ENCODE peak calls at places on chromosome 7, in nine cellular contexts. S is A549, U is OCI-M1, X is dermis blood vessel endothelial cell, N is cardiac septum, D is hypothalamus, Z is thoracic aorta, H is epithelial cell of esophagus, R is NCI-H774. K is an unnamed sample.

GRCh38 chr7:12518920-12519681 is 51.4 kb upstream of the SCIN start:
- DNase-seq in Z (no peak), X (peak), S (peak), N (no peak), R (peak), U (peak), D (no peak), H (peak), K (no peak)

GRCh38 chr7:34653787-34654186 is 4.2 kb upstream of the NPSR1 start:
- DNase-seq in Z (no peak), U (no peak), H (no peak), X (no peak), N (no peak), D (no peak), S (no peak), R (no peak), K (no peak)

GRCh38 chr7:158979635-158980351 is 123.4 kb downstream of the DYNC2I1 start:
- DNase-seq in Z (no peak), S (no peak), R (no peak), N (peak), X (no peak), H (no peak), U (no peak), D (no peak), K (no peak)

GRCh38 chr7:29622335-29623265 is 59.0 kb downstream of the PRR15 start:
- DNase-seq in S (peak), X (peak), N (no peak), D (no peak), H (peak), R (no peak), U (peak), Z (no peak), K (no peak)

GRCh38 chr7:73901823-73902597 is 41.1 kb downstream of the TMEM270 start:
- DNase-seq in S (no peak), Z (no peak), R (no peak), U (no peak), D (no peak), X (no peak), N (peak), H (no peak), K (no peak)

GRCh38 chr7:101465576-101466196 is 103.0 kb downstream of the COL26A1 start:
- DNase-seq in S (no peak), U (no peak), R (no peak), N (no peak), H (no peak), X (no peak), Z (no peak), D (no peak), K (no peak)

GRCh38 chr7:14859267-14859666 is 43.3 kb downstream of the DGKB start:
- DNase-seq in D (no peak), X (no peak), N (no peak), H (no peak), R (no peak), Z (no peak), S (no peak), U (peak), K (no peak)

GRCh38 chr7:128321044-128321422 is 22.7 kb downstream of the RBM28 start:
- DNase-seq in U (no peak), D (no peak), Z (no peak), H (no peak), S (no peak), R (no peak), X (no peak), N (no peak), K (no peak)

GRCh38 chr7:88200793-88201192 is 19.0 kb downstream of the SRI start:
- DNase-seq in D (no peak), H (no peak), X (no peak), R (peak), Z (no peak), N (no peak), S (no peak), U (no peak), K (no peak)

GRCh38 chr7:117269895-117270294 is 53.0 kb downstream of the WNT2 start:
- DNase-seq in D (no peak), Z (no peak), N (no peak), R (no peak), S (peak), U (no peak), X (peak), H (peak), K (no peak)

GRCh38 chr7:13749026-13749425 is 240.4 kb downstream of the ETV1 start:
- DNase-seq in X (no peak), D (no peak), H (no peak), U (no peak), R (no peak), N (no peak), Z (no peak), S (no peak), K (no peak)

GRCh38 chr7:116805100-116805544 is 57.3 kb upstream of the CAPZA2 start:
- DNase-seq in X (no peak), U (peak), H (no peak), N (no peak), S (peak), R (no peak), D (no peak), Z (no peak), K (peak)

GRCh38 chr7:107613948-107614347 is 33.9 kb downstream of the BCAP29 start:
- DNase-seq in R (no peak), U (no peak), S (no peak), N (no peak), H (no peak), D (no peak), Z (no peak), X (no peak), K (no peak)

GRCh38 chr7:117157121-117157870 is 165.6 kb downstream of the WNT2 start:
- DNase-seq in X (peak), U (peak), N (no peak), H (peak), R (no peak), S (peak), Z (peak), D (peak), K (peak)

GRCh38 chr7:54831644-54832095 is 72.7 kb upstream of the SEC61G start:
- DNase-seq in R (no peak), U (no peak), X (no peak), N (no peak), D (no peak), H (peak), S (peak), Z (no peak), K (no peak)

GRCh38 chr7:113331155-113331898 is 213.0 kb upstream of the SMIM30 start:
- DNase-seq in X (no peak), H (no peak), N (peak), Z (no peak), U (no peak), R (no peak), S (no peak), D (no peak), K (no peak)

GRCh38 chr7:159112136-159113011 is 32.3 kb downstream of the VIPR2 start:
- DNase-seq in U (no peak), Z (no peak), S (no peak), X (no peak), D (no peak), H (no peak), N (peak), R (no peak), K (no peak)

GRCh38 chr7:133382775-133383559 is 130.1 kb downstream of the EXOC4 start:
- DNase-seq in R (no peak), H (no peak), D (no peak), X (no peak), U (no peak), Z (no peak), N (no peak), S (no peak), K (no peak)

GRCh38 chr7:75920431-75921161 is 5.6 kb downstream of the POR start:
- DNase-seq in Z (no peak), U (no peak), R (no peak), X (no peak), H (no peak), S (no peak), D (no peak), N (no peak), K (no peak)

GRCh38 chr7:75914655-75915415 is at the start of gene POR:
- DNase-seq in N (peak), U (peak), X (peak), D (peak), Z (peak), S (peak), H (peak), R (peak), K (peak)

GRCh38 chr7:118104812-118105441 is 79.0 kb upstream of the LSM8 start:
- DNase-seq in X (peak), S (peak), U (peak), R (peak), D (no peak), H (peak), Z (no peak), N (no peak), K (no peak)

GRCh38 chr7:40907286-40907685 is 772.5 kb downstream of the SUGCT start:
- DNase-seq in D (no peak), S (no peak), U (no peak), R (no peak), X (no peak), Z (no peak), N (no peak), H (no peak), K (no peak)

GRCh38 chr7:136687693-136688322 is 180.6 kb upstream of the CHRM2 start:
- DNase-seq in X (peak), U (peak), Z (no peak), N (no peak), D (no peak), H (peak), S (peak), R (no peak), K (peak)

GRCh38 chr7:74164985-74165456 is 9.1 kb upstream of the EIF4H start:
- DNase-seq in H (no peak), Z (no peak), X (peak), S (peak), N (no peak), R (no peak), D (no peak), U (peak), K (no peak)

GRCh38 chr7:16345979-16346958 is 75.1 kb downstream of the CRPPA start:
- DNase-seq in Z (no peak), N (no peak), U (peak), H (peak), X (no peak), S (peak), R (no peak), D (no peak), K (no peak)

GRCh38 chr7:83547526-83547925 is 101.4 kb downstream of the SEMA3E start:
- DNase-seq in R (peak), U (peak), X (peak), D (no peak), H (peak), N (no peak), Z (no peak), S (peak), K (no peak)

GRCh38 chr7:106979551-106980357 is 64.8 kb upstream of the PRKAR2B start:
- DNase-seq in N (no peak), X (no peak), S (no peak), H (no peak), Z (no peak), R (no peak), D (no peak), U (peak), K (no peak)

GRCh38 chr7:137020351-137020750 is 151.9 kb downstream of the CHRM2 start:
- DNase-seq in U (no peak), X (no peak), D (no peak), S (no peak), R (peak), Z (no peak), N (no peak), H (no peak), K (no peak)

GRCh38 chr7:108789451-108789850 is 219.8 kb downstream of the DNAJB9 start:
- DNase-seq in U (no peak), Z (no peak), D (no peak), H (no peak), R (no peak), S (no peak), N (no peak), X (no peak), K (no peak)

GRCh38 chr7:14858410-14858809 is 44.1 kb downstream of the DGKB start:
- DNase-seq in S (no peak), X (no peak), H (no peak), Z (no peak), N (no peak), R (no peak), D (no peak), U (no peak), K (no peak)

GRCh38 chr7:36277247-36277542 is 112.5 kb upstream of the ANLN start:
- DNase-seq in U (no peak), H (no peak), S (no peak), D (no peak), R (no peak), X (peak), N (no peak), Z (no peak), K (no peak)

GRCh38 chr7:78151229-78151628 is 352.7 kb downstream of the PHTF2 start:
- DNase-seq in R (no peak), N (no peak), D (peak), H (no peak), X (no peak), U (no peak), S (no peak), Z (no peak), K (no peak)

GRCh38 chr7:32941996-32942782 is 15.1 kb upstream of the FKBP9 start:
- DNase-seq in X (peak), N (peak), H (peak), Z (peak), D (peak), U (peak), S (peak), R (peak), K (peak)

GRCh38 chr7:154881046-154881445 is 121.9 kb downstream of the PAXIP1 start:
- DNase-seq in Z (no peak), D (no peak), U (no peak), N (no peak), H (no peak), X (no peak), R (no peak), S (no peak), K (no peak)